ENCODE peak calls at places on chromosomes 3 and 15, in five cellular contexts. V is brain microvascular endothelial cell, P is AG04450, U is SJSA1, L is fibroblast of lung. N is an unnamed sample.

GRCh38 chr3:42590989-42591756 is 513 bp downstream of the SS18L2 start:
- DNase-seq in P (no peak), V (no peak), U (no peak), L (no peak), N (no peak)

GRCh38 chr15:29331071-29331470 is 61.4 kb upstream of the NSMCE3 start:
- DNase-seq in V (no peak), L (no peak), U (no peak), P (no peak), N (no peak)

GRCh38 chr15:28125673-28126651 is 26.8 kb upstream of the OCA2 start:
- DNase-seq in L (peak), P (peak), U (no peak), V (peak), N (no peak)

GRCh38 chr3:99407257-99407656 is 231.1 kb upstream of the COL8A1 start:
- DNase-seq in U (no peak), L (peak), P (peak), V (no peak), N (no peak)

GRCh38 chr3:152051501-152052404 is 178.3 kb downstream of the SUCNR1 start:
- DNase-seq in V (peak), P (no peak), U (no peak), L (peak), N (no peak)

GRCh38 chr3:43787330-43787729 is 96.6 kb downstream of the ABHD5 start:
- DNase-seq in V (no peak), U (no peak), L (no peak), P (no peak), N (no peak)

GRCh38 chr3:40971191-40972168 is 227.8 kb upstream of the CTNNB1 start:
- DNase-seq in U (peak), V (peak), P (peak), L (peak), N (peak)

GRCh38 chr15:39624806-39625205 is 43.9 kb downstream of the THBS1 start:
- DNase-seq in L (peak), P (peak), V (peak), U (peak), N (no peak)

GRCh38 chr3:172065967-172066762 is 26.8 kb downstream of the FNDC3B start:
- DNase-seq in P (no peak), L (peak), V (peak), U (no peak), N (peak)

GRCh38 chr3:49872801-49873281 is 3.1 kb upstream of the CAMKV start:
- DNase-seq in P (no peak), U (no peak), V (no peak), L (no peak), N (no peak)

GRCh38 chr3:165491487-165491886 is 295.3 kb upstream of the SLITRK3 start:
- DNase-seq in V (peak), L (peak), P (peak), U (no peak), N (no peak)

GRCh38 chr15:71811036-71811736 is 832 bp downstream of the NR2E3 start:
- DNase-seq in U (no peak), P (no peak), L (no peak), V (no peak), N (no peak)

GRCh38 chr3:99674086-99674789 is 35.8 kb downstream of the COL8A1 start:
- DNase-seq in L (peak), U (no peak), V (peak), P (no peak), N (no peak)

GRCh38 chr15:31325432-31325975 is 1.1 kb upstream of the KLF13 start:
- DNase-seq in P (no peak), U (peak), L (peak), V (no peak), N (peak)

GRCh38 chr3:174358252-174358651 is 500.9 kb upstream of the NAALADL2 start:
- DNase-seq in V (no peak), P (no peak), L (no peak), U (no peak), N (no peak)

GRCh38 chr3:47803478-47804025 is 614 bp downstream of the DHX30 start:
- DNase-seq in L (peak), P (no peak), V (no peak), U (no peak), N (no peak)

GRCh38 chr15:29612096-29612495 is 210.2 kb downstream of the TJP1 start:
- DNase-seq in V (peak), P (peak), U (peak), L (peak), N (no peak)

GRCh38 chr15:100168787-100169186 is 173.0 kb downstream of the ADAMTS17 start:
- DNase-seq in L (no peak), V (no peak), P (no peak), U (no peak), N (no peak)

GRCh38 chr3:57038466-57039164 is 21.8 kb upstream of the SPATA12 start:
- DNase-seq in U (no peak), P (no peak), V (no peak), L (no peak), N (no peak)

GRCh38 chr3:45362768-45363167 is 25.6 kb upstream of the LARS2 start:
- DNase-seq in U (no peak), L (no peak), P (no peak), V (no peak), N (no peak)

GRCh38 chr3:69710153-69710977 is 28.9 kb upstream of the MITF start:
- DNase-seq in U (peak), L (peak), V (peak), P (peak), N (no peak)

GRCh38 chr3:16546186-16547004 is 32.9 kb upstream of the RFTN1 start:
- DNase-seq in L (no peak), U (no peak), P (no peak), V (no peak), N (no peak)

GRCh38 chr15:69225355-69226027 is 65.1 kb downstream of the GLCE start:
- DNase-seq in V (no peak), L (peak), P (no peak), U (no peak), N (no peak)

GRCh38 chr3:16516695-16517481 is 3.4 kb upstream of the RFTN1 start:
- DNase-seq in U (peak), P (peak), V (no peak), L (peak), N (no peak)

GRCh38 chr3:176430244-176430893 is 766.9 kb downstream of the TBL1XR1 start:
- DNase-seq in L (peak), U (no peak), V (peak), P (peak), N (no peak)

GRCh38 chr3:42515391-42515916 is 13.0 kb downstream of the VIPR1 start:
- DNase-seq in U (no peak), L (no peak), P (no peak), V (no peak), N (peak)

GRCh38 chr3:54939591-54940300 is 11.9 kb upstream of the LRTM1 start:
- DNase-seq in U (no peak), P (no peak), L (peak), V (peak), N (no peak)

GRCh38 chr15:68177747-68178146 is 27.4 kb downstream of the CALML4 start:
- DNase-seq in U (no peak), P (no peak), V (no peak), L (peak), N (no peak)

GRCh38 chr15:73928971-73929627 is 2.8 kb downstream of the LOXL1 start:
- DNase-seq in P (no peak), L (no peak), U (no peak), V (no peak), N (no peak)

GRCh38 chr3:128426128-128426921 is 40.4 kb downstream of the DNAJB8 start:
- DNase-seq in U (no peak), P (no peak), V (no peak), L (no peak), N (peak)

GRCh38 chr3:99565316-99565715 is 73.1 kb upstream of the COL8A1 start:
- DNase-seq in P (no peak), L (no peak), U (no peak), V (no peak), N (no peak)

GRCh38 chr15:66698971-66699370 is 3.1 kb upstream of the SMAD6 start:
- DNase-seq in U (no peak), P (no peak), V (no peak), L (no peak), N (no peak)

GRCh38 chr15:41809121-41809520 is 18.8 kb upstream of the JMJD7 start:
- DNase-seq in P (no peak), L (no peak), V (no peak), U (no peak), N (no peak)

GRCh38 chr3:46163551-46163981 is 44.5 kb downstream of the CCR1 start:
- DNase-seq in P (no peak), V (no peak), L (no peak), U (peak), N (no peak)

DNA sequence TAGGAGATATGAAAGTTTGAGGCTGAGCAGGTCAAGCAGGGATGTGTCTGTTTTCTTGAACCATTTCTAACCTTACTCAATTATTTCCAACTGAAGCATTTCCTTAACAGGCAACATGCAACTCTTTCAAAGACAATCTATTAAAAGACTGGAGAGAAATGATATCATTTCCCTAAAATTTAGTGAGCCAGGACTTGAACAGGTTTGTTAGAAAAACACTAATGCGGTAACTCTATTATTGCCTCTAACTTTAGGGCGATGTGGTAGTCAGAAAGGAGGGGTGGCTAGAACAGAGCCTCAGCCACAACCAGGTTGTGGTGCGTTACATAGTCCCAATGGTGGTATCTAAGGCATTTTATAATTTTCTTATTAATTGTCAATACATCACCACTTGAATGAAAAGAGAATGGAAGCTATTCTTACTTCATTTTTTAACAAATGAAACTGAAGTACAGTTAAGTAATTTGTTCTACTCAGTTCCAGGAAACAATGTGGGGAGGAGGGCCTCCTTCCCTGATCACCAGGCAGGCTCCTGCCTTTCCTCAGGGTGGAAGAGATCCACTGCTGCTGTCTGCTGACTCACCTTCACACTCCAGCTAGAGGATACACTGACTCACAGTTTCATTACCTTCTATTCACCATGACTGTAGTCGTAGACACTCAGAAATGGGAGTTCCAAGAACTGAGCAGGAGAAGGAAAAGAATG is 22.8 kb downstream of the MYO1E start:
- DNase-seq in V (peak), P (peak), L (peak), U (peak), N (no peak)
- H3K4me3 ChIP-seq in V (no peak), P (no peak), L (no peak), U (no peak), N (no peak)

GRCh38 chr3:24365168-24365567 is 129.5 kb downstream of the THRB start:
- DNase-seq in P (no peak), U (peak), L (peak), V (peak), N (peak)
- H3K27ac ChIP-seq in P (no peak), U (peak), L (no peak), V (no peak), N (no peak)

GRCh38 chr3:112734171-112734570 is 93.2 kb upstream of the CCDC80 start:
- DNase-seq in L (peak), V (no peak), U (no peak), P (no peak), N (no peak)
- H3K4me3 ChIP-seq in L (no peak), V (no peak), U (no peak), P (no peak), N (no peak)

DNA sequence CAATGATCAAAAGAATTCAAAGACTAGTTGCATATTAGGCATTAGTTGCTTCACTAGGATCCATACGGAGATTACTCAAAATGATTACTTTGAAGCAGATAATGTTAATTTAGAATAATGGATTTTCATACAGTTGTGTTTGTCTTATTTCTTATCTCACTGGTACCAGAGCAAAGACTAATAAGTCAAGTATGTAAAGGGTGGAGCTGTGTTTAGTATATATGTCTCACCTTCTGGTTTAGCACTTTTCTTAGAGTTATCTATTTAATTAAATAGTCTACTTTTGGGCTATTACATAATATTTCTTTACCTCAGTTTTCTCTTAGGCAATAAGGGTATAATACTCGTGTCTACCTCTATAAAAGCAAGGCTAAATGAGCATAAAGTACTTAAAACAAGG is 18.8 kb downstream of the TMEM207 start:
- DNase-seq in U (no peak), L (no peak), P (no peak), V (no peak), N (no peak)
- H3K27ac ChIP-seq in U (no peak), L (no peak), P (no peak), V (no peak), N (no peak)

GRCh38 chr15:63244976-63245645 is 32.3 kb upstream of the APH1B start:
- DNase-seq in U (no peak), V (no peak), L (peak), P (no peak), N (no peak)
- H3K4me3 ChIP-seq in U (no peak), V (no peak), L (no peak), P (no peak), N (no peak)

GRCh38 chr15:25403771-25404170 is 35.1 kb downstream of the UBE3A start:
- DNase-seq in P (no peak), V (no peak), L (no peak), U (no peak), N (no peak)

GRCh38 chr15:25407950-25408349 is 30.9 kb downstream of the UBE3A start:
- DNase-seq in U (no peak), V (no peak), L (no peak), P (no peak), N (no peak)

GRCh38 chr15:25408929-25409328 is 29.9 kb downstream of the UBE3A start:
- DNase-seq in L (no peak), U (no peak), P (no peak), V (no peak), N (no peak)

GRCh38 chr15:25408428-25408827 is 30.4 kb downstream of the UBE3A start:
- DNase-seq in P (no peak), U (no peak), L (peak), V (no peak), N (no peak)

DNA sequence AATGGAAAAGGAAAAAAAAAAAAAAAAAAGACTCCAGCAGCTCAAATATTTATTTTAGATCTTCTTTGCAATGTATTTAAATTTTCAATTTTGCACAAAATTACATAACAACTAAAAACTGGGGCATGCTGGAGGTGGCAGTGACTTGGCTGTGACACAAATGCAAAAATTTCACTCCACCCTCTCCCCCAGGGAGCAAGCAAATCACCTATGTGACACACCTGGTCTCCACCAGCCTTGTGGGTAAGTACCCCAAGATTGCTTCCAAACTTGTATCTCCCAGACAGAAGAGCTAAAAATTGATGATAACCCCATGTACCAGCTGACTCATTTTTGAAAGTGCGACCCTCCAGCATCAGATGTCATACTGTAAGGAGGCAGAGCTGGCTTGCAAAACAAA is 32.0 kb downstream of the UBE3A start:
- DNase-seq in U (no peak), P (no peak), V (no peak), L (no peak), N (no peak)
- H3K27ac ChIP-seq in U (no peak), P (no peak), V (no peak), L (no peak), N (no peak)

N was measured in pancreas.